ENCODE peak calls at places on chromosomes 3 and 15, in ten cellular contexts. M is stimulated activated CD8-positive, alpha-beta memory T cell treated with anti-CD3 and anti-CD28 coated beads, Interleukin-15, amount 100 ng/mL, for 4 hours; S is GM18507; W is ovary; T is NCI-H1930; J is left kidney; B is AG10803; K is neural progenitor cell; I is Daoy; O is Calu3. A is an unnamed sample.

GRCh38 chr3:30578986-30579579 is 27.3 kb upstream of the TGFBR2 start:
- DNase-seq in M (no peak), S (no peak), W (no peak), T (no peak), J (no peak), B (no peak), K (no peak), I (no peak), O (no peak), A (no peak)

GRCh38 chr15:95129589-95129988 is 898.2 kb downstream of the MCTP2 start:
- DNase-seq in M (no peak), S (no peak), W (peak), T (no peak), J (peak), B (peak), K (no peak), I (peak), O (no peak), A (no peak)

GRCh38 chr3:31341130-31341529 is 191.6 kb upstream of the STT3B start:
- DNase-seq in M (no peak), S (no peak), W (no peak), T (no peak), J (peak), B (no peak), K (peak), I (peak), O (peak), A (no peak)

GRCh38 chr3:134543113-134543512 is 57.3 kb downstream of the CEP63 start:
- DNase-seq in M (no peak), S (no peak), W (no peak), T (no peak), J (no peak), B (no peak), K (no peak), I (no peak), O (no peak), A (no peak)

GRCh38 chr3:21942328-21942727 is 191.3 kb upstream of the ZNF385D start:
- DNase-seq in M (no peak), S (no peak), W (no peak), T (peak), J (peak), B (peak), K (no peak), I (no peak), O (no peak), A (no peak)

GRCh38 chr3:48215466-48215865 is 7.8 kb upstream of the CAMP start:
- DNase-seq in M (no peak), S (no peak), W (no peak), T (no peak), J (no peak), B (peak), K (no peak), I (no peak), O (no peak), A (no peak)

GRCh38 chr15:90761629-90762028 is 44.5 kb downstream of the BLM start:
- DNase-seq in M (no peak), S (no peak), W (no peak), T (no peak), J (no peak), B (no peak), K (no peak), I (no peak), O (no peak), A (no peak)

GRCh38 chr15:80709542-80709941 is 14.4 kb downstream of the ABHD17C start:
- DNase-seq in M (no peak), S (no peak), W (no peak), T (no peak), J (peak), B (no peak), K (no peak), I (no peak), O (peak), A (no peak)

GRCh38 chr3:141326123-141326522 is 42.2 kb upstream of the ZBTB38 start:
- DNase-seq in M (no peak), S (no peak), W (no peak), T (no peak), J (peak), B (no peak), K (no peak), I (no peak), O (no peak), A (no peak)

GRCh38 chr3:42683875-42684593 is 1.3 kb upstream of the KLHL40 start:
- DNase-seq in M (no peak), S (no peak), W (no peak), T (no peak), J (peak), B (peak), K (no peak), I (peak), O (peak), A (no peak)

GRCh38 chr15:31275331-31276262 is 51.0 kb upstream of the KLF13 start:
- DNase-seq in M (no peak), S (no peak), W (no peak), T (no peak), J (no peak), B (no peak), K (peak), I (no peak), O (no peak), A (no peak)

GRCh38 chr15:78811124-78811824 is at the start of gene ADAMTS7:
- DNase-seq in M (peak), S (peak), W (peak), T (peak), J (peak), B (peak), K (peak), I (peak), O (peak), A (peak)